ENCODE peak calls at places on chromosome 13, in four cellular contexts. C is neuronal stem cell, X is IMR-90, V is neural progenitor cell. F is an unnamed sample.

GRCh38 chr13:110520431-110521295 is 40.9 kb downstream of the RAB20 start:
- DNase-seq in C (no peak), X (peak; percentile 53), V (no peak), F (no peak)

GRCh38 chr13:19332380-19332779 is 150.8 kb upstream of the TUBA3C start:
- DNase-seq in C (no peak), X (no peak), V (no peak), F (no peak)

GRCh38 chr13:26219726-26220125 is 2.4 kb downstream of the RNF6 start:
- DNase-seq in C (no peak), X (peak; percentile 29), V (no peak), F (no peak)

GRCh38 chr13:78022164-78022877 is 103.7 kb upstream of the EDNRB start:
- DNase-seq in C (no peak), X (peak; percentile 72), V (no peak), F (no peak)

GRCh38 chr13:50521750-50522149 is 321.7 kb downstream of the DLEU7 start:
- DNase-seq in C (no peak), X (peak; percentile 30), V (no peak), F (no peak)

GRCh38 chr13:78182813-78183212 is 264.2 kb upstream of the EDNRB start:
- DNase-seq in C (no peak), X (no peak), V (no peak), F (no peak)

GRCh38 chr13:57630661-57631606 is 610 bp upstream of the PCDH17 start:
- DNase-seq in C (no peak), X (no peak), V (peak; percentile 37), F (no peak)

GRCh38 chr13:69300131-69300530 is 807.5 kb upstream of the ATXN8OS start:
- DNase-seq in C (no peak), X (no peak), V (no peak), F (no peak)

GRCh38 chr13:26985285-26985878 is 186.2 kb downstream of the USP12 start:
- DNase-seq in C (peak; percentile 74), X (peak; percentile 80), V (peak; percentile 87), F (peak; percentile 74)

GRCh38 chr13:106038752-106039151 is 496.7 kb downstream of the EFNB2 start:
- DNase-seq in C (no peak), X (peak; percentile 90), V (no peak), F (peak; percentile 50)

GRCh38 chr13:66886248-66886647 is 343.9 kb downstream of the PCDH9 start:
- DNase-seq in C (no peak), X (no peak), V (peak; percentile 3), F (no peak)

DNA sequence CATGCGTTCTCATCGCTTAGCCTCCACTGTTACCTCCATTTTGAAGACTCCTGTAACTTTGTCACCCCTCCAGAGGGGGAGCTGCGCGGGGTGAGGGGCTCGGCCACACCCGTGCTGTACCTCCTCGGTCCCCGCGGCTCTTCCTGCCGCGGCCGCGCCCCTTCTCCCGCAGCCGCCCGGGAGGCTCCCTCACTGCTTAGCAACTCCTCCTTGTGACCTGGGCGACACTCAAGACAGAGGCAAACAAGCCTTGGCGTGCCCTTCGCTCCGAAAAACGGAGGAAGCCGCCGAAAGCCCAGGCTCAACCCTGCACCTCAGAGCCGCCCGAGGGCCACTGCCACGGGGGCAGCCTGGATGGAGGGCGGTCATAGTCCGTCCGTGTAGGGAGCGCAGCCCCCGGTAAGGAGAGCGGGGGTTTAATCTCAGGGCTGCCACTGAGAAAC is 494.3 kb downstream of the FOXO1 start:
- DNase-seq in C (no peak), X (no peak), V (no peak), F (no peak)
- H2AFZ ChIP-seq in C (no peak overlapping the region), X (peak overlapping the region; percentile 51), V (peak overlapping the region; percentile 23), F (no peak overlapping the region)

GRCh38 chr13:113588394-113589111 is 4.0 kb downstream of the TFDP1 start:
- DNase-seq in C (no peak), X (no peak), V (no peak), F (no peak)

GRCh38 chr13:113584870-113585671 is 518 bp downstream of the TFDP1 start:
- DNase-seq in C (no peak), X (no peak), V (peak; percentile 45), F (no peak)

GRCh38 chr13:113585828-113586355 is 1.3 kb downstream of the TFDP1 start:
- DNase-seq in C (no peak), X (no peak), V (no peak), F (no peak)

GRCh38 chr13:113584205-113584869 is at the start of gene TFDP1:
- DNase-seq in C (peak; percentile 84), X (peak; percentile 79), V (peak; percentile 92), F (peak; percentile 86)

DNA sequence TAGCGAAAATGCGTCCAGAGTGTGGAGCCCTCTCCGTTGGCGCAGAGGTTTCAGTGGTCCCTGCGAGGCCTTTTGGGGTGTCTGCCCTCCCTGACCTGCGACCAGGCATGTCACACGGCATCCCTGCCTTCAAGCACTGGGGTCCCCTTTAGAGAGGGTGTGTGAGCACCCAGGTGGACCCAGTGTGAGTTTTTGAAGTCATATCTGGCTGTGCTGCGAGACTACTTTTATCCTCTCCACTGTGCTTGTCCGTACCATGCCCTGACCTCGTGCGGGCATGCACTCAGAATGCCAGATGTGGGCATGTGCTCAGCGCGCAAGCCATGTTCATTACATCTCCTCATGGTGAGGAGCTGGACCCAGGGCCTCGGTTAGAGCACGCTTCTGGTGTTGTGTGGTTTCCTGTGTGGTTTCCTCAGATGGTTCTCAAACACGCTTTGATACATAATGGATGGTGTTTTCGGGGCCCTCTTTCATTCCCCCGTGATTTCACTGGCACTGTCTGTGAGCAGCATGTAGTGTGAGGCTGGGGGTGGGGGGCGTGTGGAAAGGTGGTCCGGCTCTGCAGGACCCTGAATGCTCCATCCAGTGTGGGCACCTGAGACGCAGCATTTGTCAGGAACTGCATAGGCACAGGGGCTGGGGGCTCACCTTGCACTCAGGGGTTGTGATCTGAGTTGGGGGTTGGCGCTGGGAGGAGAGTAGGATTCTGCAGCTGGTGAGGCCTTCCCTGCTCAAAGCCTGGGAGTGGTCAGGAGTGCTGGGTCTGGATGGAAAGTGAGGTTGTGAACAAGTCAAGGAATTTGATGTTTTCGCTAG is 2.3 kb downstream of the TFDP1 start:
- DNase-seq in C (no peak), X (no peak), V (no peak), F (no peak)
- H3K4me2 ChIP-seq in C (no peak overlapping the region), X (no peak overlapping the region), V (peak overlapping the region; percentile 98), F (peak overlapping the region; percentile 80)

GRCh38 chr13:29428992-29429315 is 166.5 kb downstream of the SLC7A1 start:
- DNase-seq in C (no peak), X (no peak), V (no peak), F (no peak)
- H3K4me3 ChIP-seq in C (no peak overlapping the region), X (no peak overlapping the region), V (peak overlapping the region; percentile 53), F (no peak overlapping the region)

DNA sequence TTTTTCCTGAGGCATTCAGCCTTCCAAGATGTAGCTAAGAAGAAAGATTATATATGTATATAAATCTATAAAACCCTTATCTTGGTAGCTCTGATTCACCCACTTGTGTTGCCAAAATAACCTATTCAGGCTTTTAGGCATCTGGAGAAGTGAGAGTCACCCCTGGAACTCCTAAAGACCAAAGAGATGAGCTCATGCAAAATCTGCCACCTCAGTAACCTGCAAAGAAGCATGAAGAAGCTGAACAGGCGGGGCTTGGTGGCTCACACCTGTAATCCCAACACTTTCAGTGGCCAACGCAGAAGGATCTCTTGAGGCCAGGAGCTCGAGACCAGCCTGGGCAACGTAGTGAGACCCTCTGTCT is 393.7 kb downstream of the FOXO1 start:
- DNase-seq in C (no peak), X (peak; percentile 8), V (no peak), F (peak; percentile 78)
- H2AFZ ChIP-seq in C (no peak overlapping the region), X (no peak overlapping the region), V (no peak overlapping the region), F (no peak overlapping the region)

GRCh38 chr13:41919031-41919740 is 41.7 kb downstream of the VWA8 start:
- DNase-seq in C (no peak), X (no peak), V (no peak), F (no peak)
- H3K4me2 ChIP-seq in C (no peak overlapping the region), X (no peak overlapping the region), V (no peak overlapping the region), F (no peak overlapping the region)

GRCh38 chr13:74571811-74572210 is 437.6 kb upstream of the KLF12 start:
- DNase-seq in C (no peak), X (no peak), V (no peak), F (no peak)

GRCh38 chr13:74574964-74575728 is 440.9 kb upstream of the KLF12 start:
- DNase-seq in C (no peak), X (no peak), V (no peak), F (no peak)

GRCh38 chr13:74573654-74574053 is 439.4 kb upstream of the KLF12 start:
- DNase-seq in C (no peak), X (no peak), V (peak; percentile 28), F (no peak)

GRCh38 chr13:74576504-74576903 is 442.3 kb upstream of the KLF12 start:
- DNase-seq in C (no peak), X (no peak), V (no peak), F (no peak)

GRCh38 chr13:74575729-74576125 is 441.5 kb upstream of the KLF12 start:
- DNase-seq in C (peak; percentile 54), X (peak; percentile 33), V (peak; percentile 86), F (no peak)
- H3K4me3 ChIP-seq in C (peak overlapping the region; percentile 42), X (peak overlapping the region; percentile 23), V (peak overlapping the region; percentile 47), F (no peak overlapping the region)

DNA sequence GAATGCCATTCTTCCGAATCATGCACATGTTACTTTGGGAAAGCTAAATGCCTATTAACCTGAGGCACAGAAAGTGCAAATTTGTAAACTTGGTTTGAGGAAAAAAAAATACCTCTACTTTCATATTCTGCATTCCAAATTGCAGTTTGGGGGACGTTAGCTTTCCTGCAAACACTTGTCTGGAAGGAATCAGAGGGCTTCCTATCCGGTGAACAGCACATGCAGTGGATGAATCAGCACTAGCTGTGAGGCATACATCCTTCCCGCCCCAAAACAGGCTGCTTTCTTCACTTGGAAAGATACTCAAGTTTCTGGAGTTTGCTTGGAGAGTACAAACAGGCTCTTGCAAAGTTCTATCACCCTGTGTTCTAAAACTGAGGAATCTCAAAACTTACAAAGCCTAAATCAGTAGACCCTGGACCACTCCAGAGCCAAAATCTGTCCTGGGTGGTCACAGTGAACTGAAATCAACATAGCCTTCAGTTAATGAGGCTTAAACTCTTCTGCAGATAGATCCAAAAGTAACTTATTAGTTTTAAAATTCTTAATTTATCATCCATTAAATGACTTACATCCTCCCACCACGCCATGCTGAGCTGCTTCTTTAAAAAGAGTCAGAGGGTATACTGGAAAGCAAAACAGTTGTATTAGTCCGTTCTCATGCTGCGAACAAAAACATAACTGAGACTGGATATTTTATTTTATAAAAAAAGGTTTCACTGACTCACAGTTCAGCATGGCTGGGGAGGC is 802.3 kb upstream of the ARGLU1 start:
- DNase-seq in C (no peak), X (peak; percentile 90), V (no peak), F (no peak)
- H2AFZ ChIP-seq in C (no peak overlapping the region), X (no peak overlapping the region), V (no peak overlapping the region), F (no peak overlapping the region)

DNA sequence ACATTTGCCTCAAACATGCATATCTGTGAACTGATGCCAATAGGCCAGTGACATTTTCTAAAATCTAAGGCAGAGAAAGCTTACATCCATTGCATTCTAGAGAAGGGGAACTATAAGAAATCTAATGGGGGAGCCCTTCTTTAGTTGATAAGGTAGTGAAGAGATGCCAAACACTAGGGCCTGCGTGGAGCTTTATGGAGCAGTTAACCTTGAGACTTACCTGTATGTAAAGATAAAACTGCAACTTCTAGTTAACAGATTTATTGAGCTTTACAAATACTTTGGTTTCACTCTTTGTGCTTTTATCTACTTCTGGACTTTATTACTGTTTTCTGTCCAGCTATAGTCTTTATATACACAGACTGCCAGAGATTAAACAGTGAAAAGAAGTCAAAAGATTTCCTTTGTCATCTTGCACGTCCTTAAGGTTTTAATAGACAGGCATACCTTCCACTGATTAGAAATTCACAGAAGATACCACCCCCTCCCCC is 457.6 kb downstream of the KLF12 start:
- DNase-seq in C (no peak), X (no peak), V (no peak), F (no peak)
- H3K4me2 ChIP-seq in C (no peak overlapping the region), X (no peak overlapping the region), V (no peak overlapping the region), F (no peak overlapping the region)

GRCh38 chr13:39417643-39418042 is 185.3 kb downstream of the LHFPL6 start:
- DNase-seq in C (peak; percentile 49), X (peak; percentile 72), V (peak; percentile 49), F (peak; percentile 15)
- H3K4me3 ChIP-seq in C (peak overlapping the region; percentile 22), X (peak overlapping the region; percentile 10), V (peak overlapping the region; percentile 21), F (no peak overlapping the region)